ENCODE peak calls at places on chromosomes 3 and 15, in ten cellular contexts. One of them, this sample, is unnamed.
A peak's percentile ranks its signal among the peaks of the same experiment; 100 is the strongest.

GRCh38 chr3:120907659-120908029 is 361 bp upstream of the STXBP5L start:
- DNase-seq in aorta: no peak
- DNase-seq in HCT116: no peak
- DNase-seq in stomach: no peak
- DNase-seq in tibial artery: no peak
- DNase-seq in A549: no peak
- DNase-seq in CD4-positive, alpha-beta memory T cell: no peak
- DNase-seq in esophagus muscularis mucosa: no peak
- DNase-seq in spleen: no peak
- DNase-seq in endothelial cell of umbilical vein: no peak
- DNase-seq in this sample: no peak

GRCh38 chr3:58052373-58053273 is 44.4 kb downstream of the FLNB start:
- DNase-seq in CD4-positive, alpha-beta memory T cell: no peak
- DNase-seq in esophagus muscularis mucosa: peak; percentile 97
- DNase-seq in tibial artery: peak; percentile 94
- DNase-seq in aorta: peak; percentile 92
- DNase-seq in stomach: peak; percentile 78
- DNase-seq in A549: peak; percentile 85
- DNase-seq in spleen: no peak
- DNase-seq in HCT116: peak; percentile 94
- DNase-seq in endothelial cell of umbilical vein: peak; percentile 98
- DNase-seq in this sample: peak; percentile 95

GRCh38 chr3:136882575-136882974 is 20.6 kb downstream of the NCK1 start:
- DNase-seq in esophagus muscularis mucosa: no peak
- DNase-seq in stomach: no peak
- DNase-seq in CD4-positive, alpha-beta memory T cell: no peak
- DNase-seq in tibial artery: no peak
- DNase-seq in A549: no peak
- DNase-seq in endothelial cell of umbilical vein: no peak
- DNase-seq in aorta: no peak
- DNase-seq in spleen: no peak
- DNase-seq in HCT116: no peak
- DNase-seq in this sample: no peak

GRCh38 chr3:59573911-59574310 is 524.1 kb upstream of the CFAP20DC start:
- DNase-seq in A549: peak; percentile 22
- DNase-seq in aorta: no peak
- DNase-seq in endothelial cell of umbilical vein: no peak
- DNase-seq in HCT116: no peak
- DNase-seq in CD4-positive, alpha-beta memory T cell: no peak
- DNase-seq in stomach: no peak
- DNase-seq in spleen: no peak
- DNase-seq in tibial artery: peak; percentile 40
- DNase-seq in esophagus muscularis mucosa: no peak
- DNase-seq in this sample: peak; percentile 36

GRCh38 chr3:131526801-131527347 is 24.1 kb upstream of the MRPL3 start:
- DNase-seq in tibial artery: no peak
- DNase-seq in A549: peak; percentile 70
- DNase-seq in stomach: peak; percentile 26
- DNase-seq in CD4-positive, alpha-beta memory T cell: no peak
- DNase-seq in spleen: peak; percentile 77
- DNase-seq in HCT116: no peak
- DNase-seq in aorta: peak; percentile 68
- DNase-seq in endothelial cell of umbilical vein: peak; percentile 42
- DNase-seq in esophagus muscularis mucosa: no peak
- DNase-seq in this sample: no peak

GRCh38 chr3:123295171-123295900 is 93.6 kb downstream of the SEC22A start:
- DNase-seq in tibial artery: no peak
- DNase-seq in A549: no peak
- DNase-seq in stomach: no peak
- DNase-seq in HCT116: no peak
- DNase-seq in endothelial cell of umbilical vein: no peak
- DNase-seq in esophagus muscularis mucosa: no peak
- DNase-seq in spleen: no peak
- DNase-seq in CD4-positive, alpha-beta memory T cell: no peak
- DNase-seq in aorta: no peak
- DNase-seq in this sample: no peak

GRCh38 chr3:190586631-190587000 is 72.7 kb downstream of the IL1RAP start:
- DNase-seq in stomach: no peak
- DNase-seq in aorta: no peak
- DNase-seq in A549: peak; percentile 51
- DNase-seq in spleen: no peak
- DNase-seq in esophagus muscularis mucosa: no peak
- DNase-seq in tibial artery: no peak
- DNase-seq in HCT116: peak; percentile 52
- DNase-seq in endothelial cell of umbilical vein: peak; percentile 27
- DNase-seq in CD4-positive, alpha-beta memory T cell: no peak
- DNase-seq in this sample: peak; percentile 80

GRCh38 chr3:152398495-152398894 is 129.8 kb downstream of the MBNL1 start:
- DNase-seq in A549: no peak
- DNase-seq in esophagus muscularis mucosa: no peak
- DNase-seq in tibial artery: no peak
- DNase-seq in stomach: no peak
- DNase-seq in endothelial cell of umbilical vein: no peak
- DNase-seq in CD4-positive, alpha-beta memory T cell: no peak
- DNase-seq in spleen: no peak
- DNase-seq in HCT116: no peak
- DNase-seq in aorta: no peak
- DNase-seq in this sample: no peak

GRCh38 chr3:49839193-49839809 is 17.1 kb downstream of the TRAIP start:
- DNase-seq in spleen: peak; percentile 92
- DNase-seq in HCT116: peak; percentile 44
- DNase-seq in tibial artery: peak; percentile 86
- DNase-seq in endothelial cell of umbilical vein: peak; percentile 82
- DNase-seq in stomach: peak; percentile 81
- DNase-seq in A549: peak; percentile 72
- DNase-seq in esophagus muscularis mucosa: no peak
- DNase-seq in aorta: peak; percentile 87
- DNase-seq in CD4-positive, alpha-beta memory T cell: peak; percentile 81
- DNase-seq in this sample: peak; percentile 41

GRCh38 chr3:184740509-184741258 is 28.8 kb upstream of the MAGEF1 start:
- DNase-seq in tibial artery: no peak
- DNase-seq in spleen: peak; percentile 47
- DNase-seq in CD4-positive, alpha-beta memory T cell: no peak
- DNase-seq in stomach: peak; percentile 14
- DNase-seq in endothelial cell of umbilical vein: no peak
- DNase-seq in aorta: no peak
- DNase-seq in esophagus muscularis mucosa: no peak
- DNase-seq in HCT116: peak; percentile 54
- DNase-seq in A549: no peak
- DNase-seq in this sample: peak; percentile 14

GRCh38 chr3:171417813-171418212 is 42.4 kb downstream of the TNIK start:
- DNase-seq in esophagus muscularis mucosa: no peak
- DNase-seq in A549: no peak
- DNase-seq in spleen: no peak
- DNase-seq in stomach: no peak
- DNase-seq in CD4-positive, alpha-beta memory T cell: no peak
- DNase-seq in tibial artery: no peak
- DNase-seq in aorta: no peak
- DNase-seq in endothelial cell of umbilical vein: peak; percentile 87
- DNase-seq in HCT116: no peak
- DNase-seq in this sample: peak; percentile 51

GRCh38 chr15:40452296-40453090 is 11.7 kb downstream of the BAHD1 start:
- DNase-seq in endothelial cell of umbilical vein: no peak
- DNase-seq in tibial artery: no peak
- DNase-seq in spleen: no peak
- DNase-seq in esophagus muscularis mucosa: no peak
- DNase-seq in HCT116: no peak
- DNase-seq in stomach: no peak
- DNase-seq in A549: no peak
- DNase-seq in CD4-positive, alpha-beta memory T cell: no peak
- DNase-seq in aorta: no peak
- DNase-seq in this sample: no peak

GRCh38 chr3:43316783-43317460 is 30.6 kb downstream of the SNRK start:
- DNase-seq in CD4-positive, alpha-beta memory T cell: no peak
- DNase-seq in HCT116: no peak
- DNase-seq in stomach: no peak
- DNase-seq in aorta: no peak
- DNase-seq in endothelial cell of umbilical vein: peak; percentile 30
- DNase-seq in esophagus muscularis mucosa: no peak
- DNase-seq in A549: no peak
- DNase-seq in spleen: no peak
- DNase-seq in tibial artery: no peak
- DNase-seq in this sample: no peak

GRCh38 chr3:94794563-94794962 is 731.7 kb downstream of the NSUN3 start:
- DNase-seq in spleen: no peak
- DNase-seq in stomach: no peak
- DNase-seq in HCT116: no peak
- DNase-seq in endothelial cell of umbilical vein: no peak
- DNase-seq in CD4-positive, alpha-beta memory T cell: no peak
- DNase-seq in esophagus muscularis mucosa: no peak
- DNase-seq in aorta: no peak
- DNase-seq in tibial artery: no peak
- DNase-seq in A549: no peak
- DNase-seq in this sample: no peak

GRCh38 chr15:47794266-47794914 is 77.1 kb downstream of the SEMA6D start:
- DNase-seq in endothelial cell of umbilical vein: no peak
- DNase-seq in esophagus muscularis mucosa: peak; percentile 14
- DNase-seq in spleen: no peak
- DNase-seq in tibial artery: no peak
- DNase-seq in CD4-positive, alpha-beta memory T cell: no peak
- DNase-seq in HCT116: no peak
- DNase-seq in aorta: no peak
- DNase-seq in stomach: no peak
- DNase-seq in A549: no peak
- DNase-seq in this sample: no peak

GRCh38 chr3:183555541-183556081 is at the start of gene KLHL6:
- DNase-seq in spleen: peak; percentile 93
- DNase-seq in A549: no peak
- DNase-seq in esophagus muscularis mucosa: no peak
- DNase-seq in HCT116: no peak
- DNase-seq in tibial artery: peak; percentile 41
- DNase-seq in aorta: peak; percentile 65
- DNase-seq in stomach: peak; percentile 40
- DNase-seq in endothelial cell of umbilical vein: peak; percentile 94
- DNase-seq in CD4-positive, alpha-beta memory T cell: peak; percentile 83
- DNase-seq in this sample: no peak

GRCh38 chr3:196179380-196180308 is 31.6 kb downstream of the ZDHHC19 start:
- DNase-seq in esophagus muscularis mucosa: no peak
- DNase-seq in aorta: peak; percentile 51
- DNase-seq in CD4-positive, alpha-beta memory T cell: peak; percentile 94
- DNase-seq in A549: no peak
- DNase-seq in HCT116: no peak
- DNase-seq in endothelial cell of umbilical vein: peak; percentile 25
- DNase-seq in stomach: no peak
- DNase-seq in spleen: peak; percentile 92
- DNase-seq in tibial artery: no peak
- DNase-seq in this sample: no peak
- H3K4me1 ChIP-seq in esophagus muscularis mucosa: no peaks in the 10 kb centered on the region
- H3K4me1 ChIP-seq in aorta: no peaks in the 10 kb centered on the region
- H3K4me1 ChIP-seq in CD4-positive, alpha-beta memory T cell: peaks cover 66% of the 10 kb centered on the region
- H3K4me1 ChIP-seq in A549: no peaks in the 10 kb centered on the region
- H3K4me1 ChIP-seq in HCT116: peaks cover 2% of the 10 kb centered on the region
- H3K4me1 ChIP-seq in endothelial cell of umbilical vein: peaks cover 3% of the 10 kb centered on the region
- H3K4me1 ChIP-seq in stomach: no peaks in the 10 kb centered on the region
- H3K4me1 ChIP-seq in spleen: peaks cover 37% of the 10 kb centered on the region
- H3K4me1 ChIP-seq in tibial artery: no peaks in the 10 kb centered on the region
- H3K4me1 ChIP-seq in this sample: no peaks in the 10 kb centered on the region

DNA sequence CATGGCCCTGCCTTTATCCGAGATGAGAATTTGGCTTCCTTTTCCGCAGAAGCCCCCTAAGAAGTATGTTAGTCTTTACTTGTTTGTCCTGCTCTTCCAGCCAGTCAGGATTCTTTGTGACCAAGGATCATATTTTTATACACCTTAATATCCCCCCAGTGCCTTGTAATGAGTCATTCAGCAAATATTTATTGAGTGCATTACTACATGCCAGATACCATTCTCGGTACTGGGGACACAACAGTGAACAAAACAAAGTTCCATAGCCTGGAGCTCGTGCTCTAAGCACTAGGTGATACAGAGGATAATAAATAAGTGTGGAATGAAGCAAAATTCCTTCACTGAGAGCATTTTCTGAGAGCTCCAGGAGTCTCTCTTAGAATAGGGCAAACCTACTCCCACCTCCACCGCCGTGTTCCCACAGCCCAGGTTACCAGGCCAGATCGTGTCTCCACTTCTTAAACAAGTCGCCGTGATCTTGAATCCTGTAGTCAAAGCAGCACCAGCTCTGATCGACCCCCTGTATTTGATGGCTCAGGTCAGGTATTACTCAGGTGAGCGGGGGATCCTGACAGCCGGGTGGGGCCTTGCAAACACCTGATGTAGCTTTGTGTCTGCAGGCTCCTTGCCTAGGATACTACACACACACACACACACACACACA is 18.5 kb downstream of the TTC21A start:
- DNase-seq in spleen: peak; percentile 42
- DNase-seq in HCT116: no peak
- DNase-seq in aorta: no peak
- DNase-seq in A549: no peak
- DNase-seq in endothelial cell of umbilical vein: peak; percentile 24
- DNase-seq in CD4-positive, alpha-beta memory T cell: no peak
- DNase-seq in esophagus muscularis mucosa: no peak
- DNase-seq in stomach: no peak
- DNase-seq in tibial artery: no peak
- DNase-seq in this sample: peak; percentile 54
- H3K4me1 ChIP-seq in spleen: peaks cover 30% of the 10 kb centered on the region
- H3K4me1 ChIP-seq in HCT116: peaks cover 27% of the 10 kb centered on the region
- H3K4me1 ChIP-seq in aorta: no peaks in the 10 kb centered on the region
- H3K4me1 ChIP-seq in A549: peaks cover 18% of the 10 kb centered on the region
- H3K4me1 ChIP-seq in endothelial cell of umbilical vein: peaks cover 10% of the 10 kb centered on the region
- H3K4me1 ChIP-seq in CD4-positive, alpha-beta memory T cell: peaks cover 22% of the 10 kb centered on the region
- H3K4me1 ChIP-seq in esophagus muscularis mucosa: peaks cover 15% of the 10 kb centered on the region
- H3K4me1 ChIP-seq in stomach: peaks cover 20% of the 10 kb centered on the region
- H3K4me1 ChIP-seq in tibial artery: peaks cover 15% of the 10 kb centered on the region
- H3K4me1 ChIP-seq in this sample: peaks cover 17% of the 10 kb centered on the region

GRCh38 chr3:114449271-114450007 is 155.6 kb downstream of the TIGIT start:
- DNase-seq in stomach: no peak
- DNase-seq in tibial artery: no peak
- DNase-seq in A549: no peak
- DNase-seq in CD4-positive, alpha-beta memory T cell: no peak
- DNase-seq in aorta: no peak
- DNase-seq in esophagus muscularis mucosa: no peak
- DNase-seq in spleen: no peak
- DNase-seq in HCT116: no peak
- DNase-seq in endothelial cell of umbilical vein: no peak
- DNase-seq in this sample: no peak
- H3K4me1 ChIP-seq in stomach: peaks cover 7% of the 10 kb centered on the region
- H3K4me1 ChIP-seq in tibial artery: peaks cover 32% of the 10 kb centered on the region
- H3K4me1 ChIP-seq in A549: peaks cover 8% of the 10 kb centered on the region
- H3K4me1 ChIP-seq in CD4-positive, alpha-beta memory T cell: peaks cover 5% of the 10 kb centered on the region
- H3K4me1 ChIP-seq in aorta: peaks cover 10% of the 10 kb centered on the region
- H3K4me1 ChIP-seq in esophagus muscularis mucosa: peaks cover 42% of the 10 kb centered on the region
- H3K4me1 ChIP-seq in spleen: peaks cover 31% of the 10 kb centered on the region
- H3K4me1 ChIP-seq in HCT116: peaks cover 5% of the 10 kb centered on the region
- H3K4me1 ChIP-seq in endothelial cell of umbilical vein: peaks cover 6% of the 10 kb centered on the region
- H3K4me1 ChIP-seq in this sample: peaks cover 14% of the 10 kb centered on the region

DNA sequence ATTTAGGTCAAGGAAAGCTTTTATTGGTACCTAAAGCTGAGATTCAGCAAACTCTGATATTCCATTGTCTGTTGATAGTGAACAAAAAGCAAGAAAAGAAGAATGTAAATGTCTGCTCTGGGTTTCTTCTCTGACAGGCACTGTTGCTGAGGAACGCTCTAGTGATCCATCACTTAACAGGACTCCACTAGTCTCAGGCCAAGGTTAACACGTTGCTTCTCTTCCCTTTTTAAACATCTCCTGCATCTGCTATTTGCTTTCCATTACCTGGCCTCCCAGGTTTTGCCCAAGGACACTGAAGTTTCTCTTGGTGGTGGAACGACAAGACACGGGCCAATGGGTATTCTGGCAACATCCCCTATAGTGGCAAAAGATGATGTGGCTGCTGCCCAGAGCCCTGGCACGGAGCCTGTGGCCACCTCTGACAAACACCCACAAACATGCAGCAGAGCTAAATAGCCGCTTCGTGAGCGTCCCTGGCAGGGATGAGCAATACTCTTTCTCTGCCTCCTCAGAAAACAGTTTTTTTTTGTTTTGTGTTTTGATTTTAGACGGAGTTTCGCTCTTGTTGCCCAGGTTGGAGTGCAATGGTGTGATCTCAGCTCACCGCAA is 97.8 kb upstream of the AKAP13 start:
- DNase-seq in stomach: no peak
- DNase-seq in aorta: no peak
- DNase-seq in A549: no peak
- DNase-seq in tibial artery: no peak
- DNase-seq in esophagus muscularis mucosa: no peak
- DNase-seq in spleen: no peak
- DNase-seq in HCT116: no peak
- DNase-seq in CD4-positive, alpha-beta memory T cell: no peak
- DNase-seq in endothelial cell of umbilical vein: no peak
- DNase-seq in this sample: peak; percentile 79
- H3K4me1 ChIP-seq in stomach: no peaks in the 10 kb centered on the region
- H3K4me1 ChIP-seq in aorta: no peaks in the 10 kb centered on the region
- H3K4me1 ChIP-seq in A549: no peaks in the 10 kb centered on the region
- H3K4me1 ChIP-seq in tibial artery: no peaks in the 10 kb centered on the region
- H3K4me1 ChIP-seq in esophagus muscularis mucosa: peaks cover 12% of the 10 kb centered on the region
- H3K4me1 ChIP-seq in spleen: no peaks in the 10 kb centered on the region
- H3K4me1 ChIP-seq in HCT116: no peaks in the 10 kb centered on the region
- H3K4me1 ChIP-seq in CD4-positive, alpha-beta memory T cell: no peaks in the 10 kb centered on the region
- H3K4me1 ChIP-seq in endothelial cell of umbilical vein: no peaks in the 10 kb centered on the region
- H3K4me1 ChIP-seq in this sample: peaks cover 19% of the 10 kb centered on the region

This sample was measured in SJSA1.